ENCODE peak calls at places on chromosomes 4 and X, in five cellular contexts. H is thoracic aorta, M is mesendoderm, A is NCI-H2029 treated with DMSO at 0.1 percent for 48 hours, D is activated gamma-delta T cell. X is an unnamed sample.

GRCh38 chr4:33477715-33478114 is 2757.5 kb downstream of the PCDH7 start:
- DNase-seq in H (no peak), M (no peak), A (no peak), D (no peak), X (no peak)

GRCh38 chrX:71540801-71541545 is 8.1 kb downstream of the OGT start:
- DNase-seq in H (no peak), M (peak; percentile 24), A (no peak), D (no peak), X (no peak)

GRCh38 chr4:18127030-18127429 is 105.5 kb upstream of the LCORL start:
- DNase-seq in H (no peak), M (no peak), A (no peak), D (no peak), X (no peak)

GRCh38 chr4:8088966-8089491 is 69.6 kb downstream of the ABLIM2 start:
- DNase-seq in H (no peak), M (no peak), A (no peak), D (no peak), X (no peak)

GRCh38 chrX:110397353-110397752 is 38.7 kb downstream of the RTL9 start:
- DNase-seq in H (no peak), M (peak; percentile 30), A (no peak), D (no peak), X (peak; percentile 73)

GRCh38 chr4:24266951-24267577 is 317.3 kb downstream of the DHX15 start:
- DNase-seq in H (no peak), M (peak; percentile 89), A (no peak), D (no peak), X (no peak)

GRCh38 chrX:8663325-8663724 is 68.6 kb downstream of the ANOS1 start:
- DNase-seq in H (no peak), M (peak; percentile 66), A (no peak), D (no peak), X (no peak)

GRCh38 chr4:3874525-3875110 is 108.4 kb downstream of the ADRA2C start:
- DNase-seq in H (no peak), M (no peak), A (no peak), D (no peak), X (no peak)

GRCh38 chrX:133639726-133640125 is 224.4 kb upstream of the GPC4 start:
- DNase-seq in H (no peak), M (peak; percentile 18), A (no peak), D (no peak), X (no peak)

GRCh38 chr4:168162604-168163003 is 70.3 kb downstream of the ANXA10 start:
- DNase-seq in H (no peak), M (peak; percentile 16), A (no peak), D (no peak), X (no peak)

GRCh38 chr4:112771-113170 is 11.5 kb upstream of the ZNF718 start:
- DNase-seq in H (no peak), M (no peak), A (no peak), D (no peak), X (no peak)

GRCh38 chr4:38857354-38858096 is 908 bp upstream of the TLR6 start:
- DNase-seq in H (no peak), M (peak; percentile 66), A (no peak), D (no peak), X (peak; percentile 43)

X was measured in gastrocnemius medialis.